ENCODE peak calls at places on chromosomes 16 and 17, in four cellular contexts. One of them, this sample, is unnamed.

GRCh38 chr17:64773836-64774761 is 112.0 kb upstream of the SMURF2 start:
- DNase-seq in activated naive CD4-positive, alpha-beta T cell treated with anti-CD3 and anti-CD28 coated beads, Interleukin-2, amount 10 ng/mL, durations not matched to agents 7 days and 5 days: no peak
- DNase-seq in dermis microvascular lymphatic vessel endothelial cell: peak
- DNase-seq in activated CD4-positive, CD25-positive, alpha-beta regulatory T cell: no peak
- DNase-seq in this sample: no peak

GRCh38 chr16:70575376-70575775 is 51.8 kb downstream of the SF3B3 start:
- DNase-seq in activated CD4-positive, CD25-positive, alpha-beta regulatory T cell: no peak
- DNase-seq in dermis microvascular lymphatic vessel endothelial cell: no peak
- DNase-seq in activated naive CD4-positive, alpha-beta T cell treated with anti-CD3 and anti-CD28 coated beads, Interleukin-2, amount 10 ng/mL, durations not matched to agents 7 days and 5 days: no peak
- DNase-seq in this sample: no peak

GRCh38 chr17:30950669-30951399 is 20.0 kb upstream of the RNF135 start:
- DNase-seq in dermis microvascular lymphatic vessel endothelial cell: peak
- DNase-seq in activated CD4-positive, CD25-positive, alpha-beta regulatory T cell: no peak
- DNase-seq in activated naive CD4-positive, alpha-beta T cell treated with anti-CD3 and anti-CD28 coated beads, Interleukin-2, amount 10 ng/mL, durations not matched to agents 7 days and 5 days: no peak
- DNase-seq in this sample: no peak

GRCh38 chr17:79875511-79875910 is 36.3 kb upstream of the CBX4 start:
- DNase-seq in dermis microvascular lymphatic vessel endothelial cell: no peak
- DNase-seq in activated naive CD4-positive, alpha-beta T cell treated with anti-CD3 and anti-CD28 coated beads, Interleukin-2, amount 10 ng/mL, durations not matched to agents 7 days and 5 days: no peak
- DNase-seq in activated CD4-positive, CD25-positive, alpha-beta regulatory T cell: no peak
- DNase-seq in this sample: no peak

GRCh38 chr17:9959377-9959981 is 54.4 kb upstream of the RCVRN start:
- DNase-seq in activated naive CD4-positive, alpha-beta T cell treated with anti-CD3 and anti-CD28 coated beads, Interleukin-2, amount 10 ng/mL, durations not matched to agents 7 days and 5 days: peak
- DNase-seq in activated CD4-positive, CD25-positive, alpha-beta regulatory T cell: no peak
- DNase-seq in dermis microvascular lymphatic vessel endothelial cell: peak
- DNase-seq in this sample: no peak

GRCh38 chr16:47162670-47163420 is 19.1 kb upstream of the NETO2 start:
- DNase-seq in activated naive CD4-positive, alpha-beta T cell treated with anti-CD3 and anti-CD28 coated beads, Interleukin-2, amount 10 ng/mL, durations not matched to agents 7 days and 5 days: no peak
- DNase-seq in dermis microvascular lymphatic vessel endothelial cell: no peak
- DNase-seq in activated CD4-positive, CD25-positive, alpha-beta regulatory T cell: no peak
- DNase-seq in this sample: no peak

GRCh38 chr17:38436386-38436785 is 8.1 kb downstream of the ARHGAP23 start:
- DNase-seq in activated naive CD4-positive, alpha-beta T cell treated with anti-CD3 and anti-CD28 coated beads, Interleukin-2, amount 10 ng/mL, durations not matched to agents 7 days and 5 days: no peak
- DNase-seq in activated CD4-positive, CD25-positive, alpha-beta regulatory T cell: no peak
- DNase-seq in dermis microvascular lymphatic vessel endothelial cell: no peak
- DNase-seq in this sample: no peak

GRCh38 chr17:34307110-34307509 is 12.1 kb upstream of the CCL8 start:
- DNase-seq in activated CD4-positive, CD25-positive, alpha-beta regulatory T cell: no peak
- DNase-seq in activated naive CD4-positive, alpha-beta T cell treated with anti-CD3 and anti-CD28 coated beads, Interleukin-2, amount 10 ng/mL, durations not matched to agents 7 days and 5 days: no peak
- DNase-seq in dermis microvascular lymphatic vessel endothelial cell: no peak
- DNase-seq in this sample: no peak

GRCh38 chr17:8123695-8124349 is at the start of gene HES7:
- DNase-seq in activated CD4-positive, CD25-positive, alpha-beta regulatory T cell: no peak
- DNase-seq in activated naive CD4-positive, alpha-beta T cell treated with anti-CD3 and anti-CD28 coated beads, Interleukin-2, amount 10 ng/mL, durations not matched to agents 7 days and 5 days: peak
- DNase-seq in dermis microvascular lymphatic vessel endothelial cell: no peak
- DNase-seq in this sample: no peak

GRCh38 chr17:46995841-46996571 is 17.0 kb upstream of the RPRML start:
- DNase-seq in activated CD4-positive, CD25-positive, alpha-beta regulatory T cell: no peak
- DNase-seq in activated naive CD4-positive, alpha-beta T cell treated with anti-CD3 and anti-CD28 coated beads, Interleukin-2, amount 10 ng/mL, durations not matched to agents 7 days and 5 days: no peak
- DNase-seq in dermis microvascular lymphatic vessel endothelial cell: peak
- DNase-seq in this sample: no peak

GRCh38 chr16:50045412-50045811 is 20.4 kb upstream of the HEATR3 start:
- DNase-seq in activated naive CD4-positive, alpha-beta T cell treated with anti-CD3 and anti-CD28 coated beads, Interleukin-2, amount 10 ng/mL, durations not matched to agents 7 days and 5 days: no peak
- DNase-seq in dermis microvascular lymphatic vessel endothelial cell: no peak
- DNase-seq in activated CD4-positive, CD25-positive, alpha-beta regulatory T cell: no peak
- DNase-seq in this sample: no peak

GRCh38 chr16:13084331-13084730 is 182.9 kb downstream of the SHISA9 start:
- DNase-seq in activated naive CD4-positive, alpha-beta T cell treated with anti-CD3 and anti-CD28 coated beads, Interleukin-2, amount 10 ng/mL, durations not matched to agents 7 days and 5 days: no peak
- DNase-seq in dermis microvascular lymphatic vessel endothelial cell: no peak
- DNase-seq in activated CD4-positive, CD25-positive, alpha-beta regulatory T cell: no peak
- DNase-seq in this sample: no peak

GRCh38 chr17:39110435-39111136 is 40.9 kb downstream of the PLXDC1 start:
- DNase-seq in activated CD4-positive, CD25-positive, alpha-beta regulatory T cell: no peak
- DNase-seq in dermis microvascular lymphatic vessel endothelial cell: no peak
- DNase-seq in activated naive CD4-positive, alpha-beta T cell treated with anti-CD3 and anti-CD28 coated beads, Interleukin-2, amount 10 ng/mL, durations not matched to agents 7 days and 5 days: no peak
- DNase-seq in this sample: no peak

GRCh38 chr16:79163666-79164377 is 436.7 kb downstream of the MAF start:
- DNase-seq in activated naive CD4-positive, alpha-beta T cell treated with anti-CD3 and anti-CD28 coated beads, Interleukin-2, amount 10 ng/mL, durations not matched to agents 7 days and 5 days: peak
- DNase-seq in activated CD4-positive, CD25-positive, alpha-beta regulatory T cell: no peak
- DNase-seq in dermis microvascular lymphatic vessel endothelial cell: no peak
- DNase-seq in this sample: no peak

GRCh38 chr17:81385320-81386111 is 9.7 kb upstream of the BAHCC1 start:
- DNase-seq in activated CD4-positive, CD25-positive, alpha-beta regulatory T cell: no peak
- DNase-seq in dermis microvascular lymphatic vessel endothelial cell: no peak
- DNase-seq in activated naive CD4-positive, alpha-beta T cell treated with anti-CD3 and anti-CD28 coated beads, Interleukin-2, amount 10 ng/mL, durations not matched to agents 7 days and 5 days: no peak
- DNase-seq in this sample: no peak

GRCh38 chr17:35242158-35242804 is 591 bp upstream of the SLFN5 start:
- DNase-seq in activated naive CD4-positive, alpha-beta T cell treated with anti-CD3 and anti-CD28 coated beads, Interleukin-2, amount 10 ng/mL, durations not matched to agents 7 days and 5 days: peak
- DNase-seq in dermis microvascular lymphatic vessel endothelial cell: peak
- DNase-seq in activated CD4-positive, CD25-positive, alpha-beta regulatory T cell: peak
- DNase-seq in this sample: peak

GRCh38 chr17:514584-514983 is 162.0 kb upstream of the RPH3AL start:
- DNase-seq in activated CD4-positive, CD25-positive, alpha-beta regulatory T cell: no peak
- DNase-seq in dermis microvascular lymphatic vessel endothelial cell: no peak
- DNase-seq in activated naive CD4-positive, alpha-beta T cell treated with anti-CD3 and anti-CD28 coated beads, Interleukin-2, amount 10 ng/mL, durations not matched to agents 7 days and 5 days: peak
- DNase-seq in this sample: no peak

GRCh38 chr16:24282129-24282528 is 26.0 kb downstream of the CACNG3 start:
- DNase-seq in activated CD4-positive, CD25-positive, alpha-beta regulatory T cell: no peak
- DNase-seq in activated naive CD4-positive, alpha-beta T cell treated with anti-CD3 and anti-CD28 coated beads, Interleukin-2, amount 10 ng/mL, durations not matched to agents 7 days and 5 days: no peak
- DNase-seq in dermis microvascular lymphatic vessel endothelial cell: no peak
- DNase-seq in this sample: no peak

GRCh38 chr16:12728471-12728870 is 75.2 kb downstream of the CPPED1 start:
- DNase-seq in dermis microvascular lymphatic vessel endothelial cell: no peak
- DNase-seq in activated CD4-positive, CD25-positive, alpha-beta regulatory T cell: no peak
- DNase-seq in activated naive CD4-positive, alpha-beta T cell treated with anti-CD3 and anti-CD28 coated beads, Interleukin-2, amount 10 ng/mL, durations not matched to agents 7 days and 5 days: no peak
- DNase-seq in this sample: no peak

GRCh38 chr16:78310196-78310595 is 210.7 kb downstream of the WWOX start:
- DNase-seq in activated naive CD4-positive, alpha-beta T cell treated with anti-CD3 and anti-CD28 coated beads, Interleukin-2, amount 10 ng/mL, durations not matched to agents 7 days and 5 days: no peak
- DNase-seq in activated CD4-positive, CD25-positive, alpha-beta regulatory T cell: no peak
- DNase-seq in dermis microvascular lymphatic vessel endothelial cell: no peak
- DNase-seq in this sample: no peak

GRCh38 chr16:3004319-3004718 is 8.4 kb upstream of the CLDN9 start:
- DNase-seq in activated naive CD4-positive, alpha-beta T cell treated with anti-CD3 and anti-CD28 coated beads, Interleukin-2, amount 10 ng/mL, durations not matched to agents 7 days and 5 days: peak
- DNase-seq in dermis microvascular lymphatic vessel endothelial cell: no peak
- DNase-seq in activated CD4-positive, CD25-positive, alpha-beta regulatory T cell: no peak
- DNase-seq in this sample: no peak

GRCh38 chr17:30389755-30390300 is 11.1 kb downstream of the CPD start:
- DNase-seq in activated CD4-positive, CD25-positive, alpha-beta regulatory T cell: no peak
- DNase-seq in activated naive CD4-positive, alpha-beta T cell treated with anti-CD3 and anti-CD28 coated beads, Interleukin-2, amount 10 ng/mL, durations not matched to agents 7 days and 5 days: no peak
- DNase-seq in dermis microvascular lymphatic vessel endothelial cell: no peak
- DNase-seq in this sample: no peak

GRCh38 chr17:1237471-1237870 is 32.8 kb upstream of the BHLHA9 start:
- DNase-seq in dermis microvascular lymphatic vessel endothelial cell: no peak
- DNase-seq in activated naive CD4-positive, alpha-beta T cell treated with anti-CD3 and anti-CD28 coated beads, Interleukin-2, amount 10 ng/mL, durations not matched to agents 7 days and 5 days: no peak
- DNase-seq in activated CD4-positive, CD25-positive, alpha-beta regulatory T cell: no peak
- DNase-seq in this sample: no peak

GRCh38 chr17:64343071-64343774 is 47.4 kb downstream of the PECAM1 start:
- DNase-seq in dermis microvascular lymphatic vessel endothelial cell: no peak
- DNase-seq in activated naive CD4-positive, alpha-beta T cell treated with anti-CD3 and anti-CD28 coated beads, Interleukin-2, amount 10 ng/mL, durations not matched to agents 7 days and 5 days: no peak
- DNase-seq in activated CD4-positive, CD25-positive, alpha-beta regulatory T cell: no peak
- DNase-seq in this sample: no peak

GRCh38 chr16:28189237-28189636 is 22.5 kb downstream of the XPO6 start:
- DNase-seq in dermis microvascular lymphatic vessel endothelial cell: no peak
- DNase-seq in activated CD4-positive, CD25-positive, alpha-beta regulatory T cell: no peak
- DNase-seq in activated naive CD4-positive, alpha-beta T cell treated with anti-CD3 and anti-CD28 coated beads, Interleukin-2, amount 10 ng/mL, durations not matched to agents 7 days and 5 days: peak
- DNase-seq in this sample: no peak

This sample was measured in central memory CD8-positive, alpha-beta T cell.